ENCODE peak calls at places on chromosomes 11 and 22, in five cellular contexts. R is glutamatergic neuron, X is HepG2, P is mesothelial cell of epicardium, E is Calu3. V is an unnamed sample.

GRCh38 chr11:35182317-35182939 is 43.5 kb downstream of the CD44 start:
- DNase-seq in P (no peak), X (no peak), R (no peak), E (no peak), V (no peak)

GRCh38 chr11:71255323-71255722 is 2.9 kb upstream of the SHANK2 start:
- DNase-seq in X (no peak), R (no peak), P (no peak), E (no peak), V (no peak)

GRCh38 chr22:20203142-20204099 is 52.6 kb upstream of the CCDC188 start:
- DNase-seq in R (peak), P (no peak), X (peak), E (peak), V (no peak)

GRCh38 chr22:24247011-24247507 is 2.2 kb upstream of the GGT5 start:
- DNase-seq in E (no peak), P (no peak), R (no peak), X (no peak), V (no peak)

GRCh38 chr11:394034-394857 is at the start of gene PKP3:
- DNase-seq in X (peak), P (peak), E (peak), R (no peak), V (no peak)

GRCh38 chr11:123299721-123300120 is 104.7 kb upstream of the CLMP start:
- DNase-seq in P (no peak), E (no peak), R (no peak), X (no peak), V (no peak)

GRCh38 chr11:131909426-131910200 is 539.2 kb downstream of the NTM start:
- DNase-seq in E (no peak), P (no peak), X (no peak), R (no peak), V (no peak)

GRCh38 chr22:35197071-35197470 is 60.2 kb upstream of the HMGXB4 start:
- DNase-seq in X (no peak), P (no peak), E (no peak), R (no peak), V (no peak)

GRCh38 chr11:72885853-72886252 is 71.6 kb downstream of the ATG16L2 start:
- DNase-seq in E (no peak), R (no peak), P (no peak), X (no peak), V (no peak)

GRCh38 chr11:128929991-128930390 is 12.7 kb downstream of the TP53AIP1 start:
- DNase-seq in X (no peak), R (peak), E (no peak), P (no peak), V (no peak)

GRCh38 chr11:78163828-78164227 is 24.4 kb upstream of the ALG8 start:
- DNase-seq in R (no peak), P (no peak), X (no peak), E (no peak), V (no peak)

GRCh38 chr11:86484164-86484794 is 109.6 kb downstream of the CCDC81 start:
- DNase-seq in X (peak), P (no peak), R (no peak), E (peak), V (no peak)

GRCh38 chr11:61007383-61007970 is 36.0 kb downstream of the CD6 start:
- DNase-seq in X (no peak), P (no peak), R (no peak), E (peak), V (no peak)
- TF ChIP-seq CTCF in X (no peak), P (no peak), R (no peak), E (no peak), V (no peak)

DNA sequence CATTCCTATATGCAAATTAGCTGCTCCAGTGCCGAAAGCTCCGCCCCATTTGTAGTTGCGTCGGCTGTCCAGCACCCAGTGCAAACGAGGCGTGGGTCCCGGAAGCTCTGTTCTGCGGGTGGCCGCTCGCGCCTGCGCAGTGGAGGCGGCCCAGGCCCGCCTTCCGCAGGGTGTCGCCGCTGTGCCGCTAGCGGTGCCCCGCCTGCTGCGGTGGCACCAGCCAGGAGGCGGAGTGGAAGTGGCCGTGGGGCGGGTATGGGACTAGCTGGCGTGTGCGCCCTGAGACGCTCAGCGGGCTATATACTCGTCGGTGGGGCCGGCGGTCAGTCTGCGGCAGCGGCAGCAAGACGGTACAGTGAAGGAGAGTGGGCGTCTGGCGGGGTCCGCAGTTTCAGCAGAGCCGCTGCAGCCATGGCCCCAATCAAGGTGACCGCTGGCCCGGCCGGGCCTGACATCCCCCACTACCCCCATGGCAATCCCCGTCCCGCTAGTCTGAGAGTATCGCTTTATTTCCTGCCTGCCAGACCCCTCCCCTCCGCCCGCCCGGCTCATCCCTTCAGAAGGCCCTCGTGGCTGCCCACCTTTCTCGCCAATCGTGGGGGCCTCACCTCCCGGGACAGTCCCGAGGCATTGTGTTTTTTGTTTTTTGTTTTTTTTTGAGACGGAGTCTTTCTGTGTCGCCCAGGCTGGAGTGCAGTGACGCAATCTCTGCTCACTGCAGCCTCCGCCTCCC is at the start of gene PRDX5:
- DNase-seq in X (peak), P (peak), R (peak), E (peak), V (peak)
- TF ChIP-seq CTCF in X (peak), P (peak), R (no peak), E (no peak), V (peak)

GRCh38 chr11:57340228-57340627 is 2.1 kb downstream of the P2RX3 start:
- DNase-seq in R (peak), E (no peak), P (no peak), X (no peak), V (no peak)
- TF ChIP-seq CTCF in R (no peak), E (no peak), P (no peak), X (peak), V (peak)

GRCh38 chr11:8794677-8795103 is 112.1 kb downstream of the RPL27A start:
- DNase-seq in X (peak), E (peak), P (no peak), R (no peak), V (no peak)
- TF ChIP-seq CTCF in X (peak), E (peak), P (no peak), R (peak), V (peak)

GRCh38 chr22:22709719-22710445 is 65.5 kb downstream of the GGTLC2 start:
- DNase-seq in R (no peak), X (no peak), P (no peak), E (no peak), V (peak)
- TF ChIP-seq CTCF in R (no peak), X (peak), P (no peak), E (peak), V (peak)

GRCh38 chr22:48554893-48555552 is 1272.7 kb downstream of the BRD1 start:
- DNase-seq in X (no peak), P (no peak), R (peak), E (no peak), V (no peak)
- TF ChIP-seq CTCF in X (no peak), P (no peak), R (no peak), E (no peak), V (peak)

GRCh38 chr22:25347752-25348102 is 128.3 kb downstream of the CRYBB2 start:
- DNase-seq in E (no peak), R (no peak), P (no peak), X (no peak), V (no peak)

GRCh38 chr22:25350551-25350971 is 131.1 kb downstream of the CRYBB2 start:
- DNase-seq in X (no peak), R (no peak), E (no peak), P (no peak), V (peak)

GRCh38 chr22:25346859-25347751 is 127.7 kb downstream of the CRYBB2 start:
- DNase-seq in R (no peak), X (no peak), P (no peak), E (no peak), V (no peak)

GRCh38 chr22:25351631-25352293 is 132.3 kb downstream of the CRYBB2 start:
- DNase-seq in R (peak), E (no peak), P (no peak), X (no peak), V (no peak)

DNA sequence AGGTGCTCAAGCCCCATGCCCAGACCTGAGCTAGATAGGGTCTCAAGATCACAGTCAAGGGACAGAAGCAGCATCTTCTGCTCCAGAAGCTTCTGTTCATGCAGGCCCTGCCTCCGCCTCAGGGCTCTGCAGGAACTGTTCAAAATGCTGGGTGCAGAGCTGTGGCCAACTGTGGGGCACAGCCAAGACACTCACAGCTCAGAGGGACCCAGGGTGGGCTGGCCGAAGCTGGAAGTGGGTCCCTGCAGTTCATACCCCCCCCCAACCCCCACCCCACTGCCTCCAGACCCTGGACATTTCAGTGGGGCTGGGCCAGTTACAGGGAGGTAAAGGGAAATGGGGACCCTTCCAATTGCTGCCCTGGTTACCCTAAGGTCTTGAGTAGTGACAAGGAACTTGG is 129.0 kb downstream of the CRYBB2 start:
- DNase-seq in R (no peak), X (no peak), E (no peak), P (no peak), V (peak)
- TF ChIP-seq CTCF in R (no peak), X (no peak), E (no peak), P (no peak), V (no peak)

DNA sequence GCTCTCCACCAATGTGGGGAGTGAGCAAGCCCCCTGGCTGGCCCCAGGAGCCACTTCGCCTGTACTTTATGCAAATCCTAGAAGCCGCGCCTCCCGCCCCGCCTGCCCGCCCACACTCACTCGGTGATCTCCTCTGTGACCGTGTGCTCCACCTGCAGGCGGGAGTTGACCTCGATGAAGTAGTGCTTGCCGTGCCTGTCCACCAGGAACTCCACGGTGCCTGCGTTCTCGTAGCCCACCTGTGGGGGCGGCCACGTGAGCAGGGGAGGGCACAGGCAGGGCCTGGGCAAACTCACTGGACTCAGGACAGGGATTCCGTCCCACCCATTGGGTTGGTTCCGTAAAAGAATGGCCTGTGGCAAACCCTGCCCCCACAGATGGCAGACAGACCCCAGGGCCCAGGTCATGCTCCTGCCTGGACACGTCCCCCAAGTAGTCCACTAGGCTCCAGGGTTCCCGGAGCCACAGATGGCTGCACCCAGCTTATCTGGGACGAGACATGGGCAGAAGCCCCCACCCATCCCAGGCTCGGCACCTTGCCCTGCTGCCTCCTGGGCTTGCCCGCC is 11.9 kb downstream of the LRFN4 start:
- DNase-seq in P (no peak), R (peak), E (peak), X (peak), V (no peak)
- TF ChIP-seq CTCF in P (peak), R (peak), E (no peak), X (peak), V (peak)

V was measured in type B pancreatic cell.